ENCODE peak calls at places on chromosome 16, in four cellular contexts. W, I, V and F are unnamed samples.

GRCh38 chr16:86730597-86730996 is 152.2 kb downstream of the FOXL1 start:
- DNase-seq in V (no peak), I (no peak), W (no peak), F (no peak)

GRCh38 chr16:51025588-51026290 is 125.3 kb downstream of the SALL1 start:
- DNase-seq in I (no peak), V (no peak), W (no peak), F (no peak)

GRCh38 chr16:6165330-6165984 is 1067.9 kb upstream of the EEF2KMT start:
- DNase-seq in I (no peak), W (no peak), V (no peak), F (no peak)

GRCh38 chr16:69890114-69890890 is 60.8 kb upstream of the CLEC18A start:
- DNase-seq in I (peak; percentile 81), W (no peak), V (no peak), F (no peak)

GRCh38 chr16:87496101-87496801 is 3.4 kb upstream of the ZCCHC14 start:
- DNase-seq in W (no peak), V (peak; percentile 4), I (peak; percentile 71), F (no peak)

GRCh38 chr16:67632415-67633172 is 12.3 kb upstream of the CARMIL2 start:
- DNase-seq in W (no peak), I (peak; percentile 46), V (no peak), F (no peak)

GRCh38 chr16:19073344-19073743 is 5.9 kb downstream of the COQ7 start:
- DNase-seq in V (no peak), W (no peak), I (no peak), F (no peak)

GRCh38 chr16:84652565-84652964 is 4.3 kb downstream of the KLHL36 start:
- DNase-seq in I (no peak), V (peak; percentile 6), W (no peak), F (peak; percentile 76)

GRCh38 chr16:80274576-80275191 is 266.1 kb upstream of the DYNLRB2 start:
- DNase-seq in I (no peak), V (no peak), W (no peak), F (no peak)

GRCh38 chr16:11565665-11566064 is 21.1 kb downstream of the LITAF start:
- DNase-seq in I (peak; percentile 31), V (no peak), W (no peak), F (no peak)

GRCh38 chr16:66551362-66551761 is 1.0 kb upstream of the CKLF start:
- DNase-seq in V (peak; percentile 44), W (no peak), I (no peak), F (no peak)

GRCh38 chr16:85729907-85730465 is 20.9 kb downstream of the C16orf74 start:
- DNase-seq in W (no peak), V (no peak), I (no peak), F (no peak)
- H3K27me3 ChIP-seq in W (no peaks in the 10 kb centered on the region), V (no peaks in the 10 kb centered on the region), I (no peaks in the 10 kb centered on the region), F (no peaks in the 10 kb centered on the region)

DNA sequence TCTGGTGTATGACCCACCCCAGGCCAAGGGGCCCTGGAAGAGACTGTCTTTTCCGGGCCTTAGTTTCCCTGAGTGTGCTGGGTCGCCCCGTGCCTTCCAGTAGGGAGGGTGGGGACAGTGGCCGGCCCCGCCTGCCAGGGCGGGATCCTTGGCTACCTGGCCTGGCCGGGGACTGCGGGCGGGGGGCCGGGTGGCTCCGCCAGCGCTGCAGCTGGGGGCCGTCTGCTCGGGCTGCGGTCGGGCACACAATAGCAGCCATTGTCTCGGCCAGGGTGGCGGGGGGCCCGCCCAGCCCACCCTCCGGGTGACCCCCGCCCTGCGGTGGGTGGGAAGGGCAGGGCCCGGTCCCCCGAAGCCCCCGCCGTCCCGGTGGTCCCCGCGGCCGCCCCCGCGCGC is 11.5 kb downstream of the GLIS2 start:
- DNase-seq in I (no peak), W (no peak), V (no peak), F (no peak)
- H3K4me3 ChIP-seq in I (no peak overlapping the region), W (no peak overlapping the region), V (no peak overlapping the region), F (no peak overlapping the region)

GRCh38 chr16:22204091-22204655 is 1.9 kb upstream of the EEF2K start:
- DNase-seq in I (no peak), V (no peak), W (no peak), F (no peak)
- H3K27ac ChIP-seq in I (no peak overlapping the region), V (no peak overlapping the region), W (no peak overlapping the region), F (no peak overlapping the region)

GRCh38 chr16:31214705-31215286 is 877 bp downstream of the TRIM72 start:
- DNase-seq in V (no peak), W (no peak), I (no peak), F (peak; percentile 30)
- H3K27me3 ChIP-seq in V (peaks cover 30% of the 10 kb centered on the region), W (peaks cover 20% of the 10 kb centered on the region), I (no peaks in the 10 kb centered on the region), F (peaks cover 24% of the 10 kb centered on the region)

GRCh38 chr16:58516768-58517107 is 1.4 kb downstream of the SETD6 start:
- DNase-seq in W (no peak), V (no peak), I (no peak), F (no peak)
- H3K4me3 ChIP-seq in W (peak overlapping the region; percentile 99), V (peak overlapping the region; percentile 95), I (no peak overlapping the region), F (no peak overlapping the region)

DNA sequence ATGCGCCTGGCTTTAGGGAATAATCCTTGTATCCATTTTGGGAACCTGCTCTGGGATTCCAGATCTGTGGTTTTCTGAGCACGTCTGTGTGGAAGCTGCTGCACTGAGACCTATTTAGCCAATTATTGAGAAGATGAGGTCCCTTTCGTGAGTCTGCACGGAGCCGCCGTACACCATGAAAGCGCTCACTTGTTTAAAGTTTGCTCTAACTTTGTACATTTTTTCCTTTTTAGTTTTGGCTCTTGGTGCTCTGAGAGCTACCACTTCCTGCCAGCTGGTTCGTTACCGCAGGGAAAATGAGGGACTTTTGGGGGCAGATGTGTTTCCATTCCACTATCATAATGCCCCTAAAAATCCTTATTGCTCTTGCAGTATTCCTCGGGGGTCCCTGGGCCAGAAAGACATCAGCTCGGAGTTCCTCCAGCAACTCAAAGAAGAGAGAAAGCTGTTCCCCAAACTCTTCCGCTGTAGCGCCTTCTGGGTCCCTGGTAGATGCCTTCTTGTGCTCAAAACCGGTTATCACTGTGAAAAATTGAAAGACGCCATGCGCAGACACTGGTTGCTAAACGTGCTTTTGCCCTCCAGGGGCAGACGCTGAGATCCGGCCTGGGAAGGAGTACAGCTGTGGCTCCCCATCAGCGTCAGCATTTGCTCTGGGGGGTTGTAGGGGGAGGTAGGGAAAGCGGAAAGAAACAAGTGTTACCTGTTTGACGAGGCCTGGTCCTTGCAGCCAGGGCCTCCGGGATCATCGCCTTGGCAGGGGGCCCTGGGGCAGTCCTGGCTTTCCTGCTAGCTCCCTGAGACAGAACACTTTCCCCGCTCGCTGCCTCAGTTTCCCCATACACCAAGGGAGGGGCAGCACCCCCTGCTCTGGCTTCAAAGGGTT is 238.1 kb downstream of the MRTFB start:
- DNase-seq in I (peak; percentile 56), V (no peak), W (peak; percentile 95), F (peak; percentile 21)
- H3K27ac ChIP-seq in I (no peak overlapping the region), V (peak overlapping the region; percentile 5), W (peak overlapping the region; percentile 99), F (peak overlapping the region; percentile 10)

GRCh38 chr16:29820730-29821662 is 734 bp downstream of the MVP start:
- DNase-seq in W (peak; percentile 84), V (no peak), I (peak; percentile 86), F (no peak)

GRCh38 chr16:29825145-29826044 is 5.1 kb downstream of the MVP start:
- DNase-seq in V (no peak), I (no peak), W (peak; percentile 66), F (no peak)

GRCh38 chr16:29821663-29822115 is 1.4 kb downstream of the MVP start:
- DNase-seq in W (peak; percentile 70), V (no peak), I (no peak), F (no peak)

GRCh38 chr16:29826342-29826695 is 6.1 kb downstream of the MVP start:
- DNase-seq in W (no peak), I (no peak), V (no peak), F (no peak)

GRCh38 chr16:29824589-29825144 is 4.4 kb downstream of the MVP start:
- DNase-seq in V (no peak), I (no peak), W (no peak), F (no peak)
- H3K27me3 ChIP-seq in V (no peaks in the 10 kb centered on the region), I (no peaks in the 10 kb centered on the region), W (no peaks in the 10 kb centered on the region), F (no peaks in the 10 kb centered on the region)

DNA sequence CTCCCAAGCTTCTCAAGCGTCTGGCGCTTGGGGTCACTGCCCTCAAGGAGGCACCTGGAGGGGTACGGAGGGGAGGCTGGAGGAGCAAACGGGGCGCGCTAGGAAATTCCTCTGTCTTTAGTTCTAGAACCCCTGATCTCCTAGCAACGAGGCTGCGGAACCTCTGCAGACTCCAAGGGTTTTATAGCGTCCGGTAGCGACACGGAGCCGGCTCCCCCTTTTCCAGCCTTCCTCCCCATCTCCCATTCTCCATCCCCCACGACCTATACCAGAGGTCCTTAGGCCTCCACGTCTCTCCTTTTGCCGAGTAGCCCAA is 601 bp upstream of the CDIPT start:
- DNase-seq in V (no peak), I (no peak), W (no peak), F (no peak)
- H3K4me3 ChIP-seq in V (no peak overlapping the region), I (no peak overlapping the region), W (peak overlapping the region; percentile 78), F (no peak overlapping the region)

DNA sequence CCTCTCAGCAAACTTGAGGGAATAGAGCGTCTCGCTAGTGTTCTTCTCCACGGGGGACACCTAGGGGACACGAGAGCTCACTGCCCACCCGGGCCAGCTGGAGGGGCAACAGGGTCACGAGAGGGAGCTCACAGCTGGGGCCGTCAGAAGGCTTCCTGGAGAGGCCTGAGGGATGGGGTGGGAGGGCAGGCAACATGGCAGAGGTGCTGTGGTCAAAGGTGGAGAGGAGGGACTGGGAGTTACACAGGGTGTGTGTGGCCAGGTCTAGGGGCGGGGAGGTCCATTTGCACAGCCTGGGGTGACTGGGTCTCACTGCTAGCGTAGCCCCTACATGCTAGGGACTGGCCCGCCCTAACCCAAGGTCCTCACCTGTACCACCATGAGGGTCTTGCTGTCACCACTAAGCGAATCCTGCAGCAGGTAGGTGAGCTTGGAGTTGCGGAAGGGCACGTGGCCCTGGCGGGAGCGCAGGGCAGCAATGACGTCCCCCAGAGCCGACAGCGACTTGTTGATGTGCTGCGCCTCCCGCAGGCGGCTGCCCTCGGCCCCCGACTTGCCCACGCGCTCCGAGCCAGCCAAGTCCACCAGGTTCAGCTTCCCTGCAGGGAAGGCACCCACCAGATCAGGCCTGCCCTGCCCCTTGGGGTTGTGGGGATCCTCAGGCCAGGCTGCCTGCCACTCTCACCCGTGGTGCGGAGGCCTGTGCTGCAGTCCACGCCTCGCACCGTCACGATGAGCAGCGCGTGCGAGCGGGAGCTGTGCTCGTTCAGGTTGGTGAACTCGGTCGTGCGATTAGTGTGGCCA is 25.0 kb downstream of the KATNB1 start:
- DNase-seq in V (no peak), I (no peak), W (no peak), F (no peak)
- H3K27ac ChIP-seq in V (no peak overlapping the region), I (no peak overlapping the region), W (no peak overlapping the region), F (no peak overlapping the region)